ENCODE peak calls at places on chromosomes 2 and 18, in five cellular contexts. C is GM12892, G is K562, V is GM12878, P is H1. B is an unnamed sample.
A peak's percentile ranks its signal among the peaks of the same experiment; 100 is the strongest.

GRCh38 chr2:164538250-164538866 is 82.9 kb downstream of the GRB14 start:
- DNase-seq in C (no peak), G (peak; percentile 11), V (no peak), P (no peak), B (peak; percentile 2)

GRCh38 chr2:120204417-120204816 is 18.8 kb downstream of the TMEM185B start:
- DNase-seq in C (no peak), G (no peak), V (no peak), P (no peak), B (no peak)

GRCh38 chr2:65316072-65316471 is 88.4 kb downstream of the ACTR2 start:
- DNase-seq in C (no peak), G (no peak), V (no peak), P (no peak), B (no peak)

GRCh38 chr2:11022874-11023273 is 111.1 kb downstream of the KCNF1 start:
- DNase-seq in C (no peak), G (no peak), V (no peak), P (no peak), B (no peak)

GRCh38 chr18:33611525-33612135 is 33.6 kb downstream of the ASXL3 start:
- DNase-seq in C (no peak), G (no peak), V (no peak), P (no peak), B (no peak)

GRCh38 chr2:226618875-226619605 is 180.6 kb downstream of the IRS1 start:
- DNase-seq in C (no peak), G (no peak), V (no peak), P (no peak), B (no peak)

GRCh38 chr18:47287911-47288635 is 36.6 kb upstream of the SKOR2 start:
- DNase-seq in C (no peak), G (no peak), V (no peak), P (no peak), B (no peak)

GRCh38 chr2:237996041-237996593 is 29.3 kb downstream of the UBE2F start:
- DNase-seq in C (no peak), G (no peak), V (no peak), P (no peak), B (no peak)

GRCh38 chr2:240930631-240931318 is 24.6 kb downstream of the CROCC2 start:
- DNase-seq in C (no peak), G (no peak), V (no peak), P (no peak), B (no peak)

GRCh38 chr2:223580951-223581350 is 21.2 kb downstream of the SCG2 start:
- DNase-seq in C (no peak), G (no peak), V (no peak), P (no peak), B (no peak)

GRCh38 chr2:48548871-48549270 is 18.9 kb downstream of the STON1 start:
- DNase-seq in C (no peak), G (no peak), V (no peak), P (no peak), B (no peak)

GRCh38 chr2:75278314-75278713 is 79.0 kb upstream of the TACR1 start:
- DNase-seq in C (no peak), G (no peak), V (no peak), P (no peak), B (no peak)

GRCh38 chr2:64354857-64355680 is 98.9 kb upstream of the LGALSL start:
- DNase-seq in C (no peak), G (peak; percentile 59), V (no peak), P (no peak), B (no peak)

GRCh38 chr2:98867539-98868309 is 68.3 kb downstream of the CRACDL start:
- DNase-seq in C (no peak), G (no peak), V (no peak), P (no peak), B (no peak)

GRCh38 chr2:216949685-216950397 is 90.0 kb upstream of the TNP1 start:
- DNase-seq in C (no peak), G (no peak), V (peak; percentile 19), P (no peak), B (no peak)

DNA sequence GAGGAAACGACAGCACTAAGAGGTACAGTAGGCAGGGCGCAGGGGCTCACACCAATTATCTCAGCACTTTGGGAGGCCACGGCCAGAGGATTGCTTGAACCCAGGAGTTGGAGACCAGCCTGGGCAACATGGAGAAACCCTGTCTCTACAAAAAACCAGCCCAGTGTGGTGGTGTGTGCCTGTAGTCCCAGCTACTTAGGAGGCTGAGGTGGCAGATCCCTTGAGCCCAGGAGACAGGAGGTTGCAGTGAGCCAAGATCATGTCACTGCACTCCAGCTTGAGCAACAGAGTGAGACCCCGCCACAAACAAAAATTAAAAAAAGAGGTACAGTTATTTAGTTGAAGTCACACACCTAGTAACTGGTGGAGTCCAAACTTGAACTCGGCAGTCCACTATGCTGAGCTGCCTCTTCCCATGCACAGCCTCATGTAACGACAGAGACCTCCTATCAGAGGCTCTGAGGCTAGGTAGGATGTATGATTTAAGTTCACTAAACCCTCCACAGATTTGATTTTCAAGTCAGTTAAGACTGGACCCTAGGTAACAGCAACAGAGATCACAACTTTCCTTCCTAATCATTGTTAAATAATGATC is 8.7 kb downstream of the STK17B start:
- DNase-seq in C (no peak), G (no peak), V (no peak), P (no peak), B (no peak)
- TF ChIP-seq POLR2AphosphoS5 in C (no peak), G (no peak), V (peak; percentile 47), P (no peak), B (no peak)

GRCh38 chr2:121866789-121867188 is 111.3 kb downstream of the TSN start:
- DNase-seq in C (no peak), G (no peak), V (no peak), P (no peak), B (no peak)
- TF ChIP-seq TAF1 in C (no peak), G (no peak), V (no peak), P (no peak), B (no peak)

GRCh38 chr18:7038330-7038846 is 79.2 kb downstream of the LAMA1 start:
- DNase-seq in C (no peak), G (peak; percentile 60), V (no peak), P (peak; percentile 29), B (no peak)
- TF ChIP-seq POLR2AphosphoS5 in C (no peak), G (no peak), V (no peak), P (no peak), B (no peak)

DNA sequence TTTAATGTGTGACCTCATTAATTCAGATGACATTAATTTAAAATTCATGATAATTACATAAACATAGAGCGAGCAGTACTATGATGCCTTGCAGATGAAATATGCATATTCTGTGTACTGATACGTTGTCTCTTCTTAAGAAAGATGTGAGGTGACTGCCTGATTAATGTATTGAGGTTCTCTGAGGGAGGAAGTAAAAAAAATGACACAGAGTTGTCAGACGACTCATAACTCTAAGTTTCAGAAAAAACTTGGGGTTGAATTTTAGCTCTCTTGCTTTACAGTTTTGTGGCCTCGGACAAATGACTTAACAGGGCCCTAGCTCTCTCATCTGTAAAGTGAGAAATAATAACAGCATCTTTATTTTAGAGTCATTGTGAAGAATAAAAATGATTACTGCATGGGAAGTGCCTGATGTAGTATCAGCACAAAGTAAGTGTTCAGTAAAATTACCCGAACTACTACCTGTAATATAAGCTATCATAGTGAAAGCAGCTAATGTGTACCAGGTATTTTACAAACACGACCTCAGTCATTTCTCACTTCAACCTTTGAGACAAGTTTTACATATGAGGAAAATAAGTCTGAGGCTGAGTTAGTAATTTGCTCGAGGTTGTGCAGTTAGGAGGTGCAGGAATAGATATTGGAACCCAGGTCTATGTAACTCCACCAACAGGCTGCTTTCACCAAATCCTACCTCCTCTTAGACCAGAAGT is 65.3 kb downstream of the ALK start:
- DNase-seq in C (no peak), G (no peak), V (no peak), P (no peak), B (no peak)
- TF ChIP-seq TAF1 in C (no peak), G (no peak), V (no peak), P (no peak), B (no peak)

GRCh38 chr2:127067620-127068350 is 39.2 kb downstream of the BIN1 start:
- DNase-seq in C (peak; percentile 70), G (peak; percentile 79), V (no peak), P (peak; percentile 58), B (peak; percentile 88)
- TF ChIP-seq POLR2AphosphoS5 in C (no peak), G (no peak), V (no peak), P (no peak), B (no peak)

DNA sequence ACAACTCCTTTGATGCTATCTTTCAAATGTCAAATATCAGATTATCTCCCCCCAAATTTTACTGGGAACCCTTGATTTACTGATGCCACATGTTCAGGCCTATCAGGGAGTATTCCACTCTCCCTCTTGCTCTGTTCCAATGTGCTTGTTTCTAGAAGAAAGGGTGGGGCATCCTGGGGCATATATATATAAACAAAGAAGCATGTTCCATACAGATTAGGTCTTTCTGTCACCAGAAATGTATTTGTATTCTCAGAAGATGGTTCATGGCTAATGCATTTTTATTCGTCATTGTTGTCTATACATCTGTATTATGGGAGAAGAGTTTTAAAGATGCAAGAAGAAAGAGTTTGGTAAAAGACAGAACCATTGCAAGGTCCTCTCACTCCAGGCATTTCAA is 24.9 kb downstream of the EN1 start:
- DNase-seq in C (no peak), G (no peak), V (no peak), P (no peak), B (no peak)
- TF ChIP-seq TAF1 in C (no peak), G (no peak), V (no peak), P (no peak), B (no peak)

DNA sequence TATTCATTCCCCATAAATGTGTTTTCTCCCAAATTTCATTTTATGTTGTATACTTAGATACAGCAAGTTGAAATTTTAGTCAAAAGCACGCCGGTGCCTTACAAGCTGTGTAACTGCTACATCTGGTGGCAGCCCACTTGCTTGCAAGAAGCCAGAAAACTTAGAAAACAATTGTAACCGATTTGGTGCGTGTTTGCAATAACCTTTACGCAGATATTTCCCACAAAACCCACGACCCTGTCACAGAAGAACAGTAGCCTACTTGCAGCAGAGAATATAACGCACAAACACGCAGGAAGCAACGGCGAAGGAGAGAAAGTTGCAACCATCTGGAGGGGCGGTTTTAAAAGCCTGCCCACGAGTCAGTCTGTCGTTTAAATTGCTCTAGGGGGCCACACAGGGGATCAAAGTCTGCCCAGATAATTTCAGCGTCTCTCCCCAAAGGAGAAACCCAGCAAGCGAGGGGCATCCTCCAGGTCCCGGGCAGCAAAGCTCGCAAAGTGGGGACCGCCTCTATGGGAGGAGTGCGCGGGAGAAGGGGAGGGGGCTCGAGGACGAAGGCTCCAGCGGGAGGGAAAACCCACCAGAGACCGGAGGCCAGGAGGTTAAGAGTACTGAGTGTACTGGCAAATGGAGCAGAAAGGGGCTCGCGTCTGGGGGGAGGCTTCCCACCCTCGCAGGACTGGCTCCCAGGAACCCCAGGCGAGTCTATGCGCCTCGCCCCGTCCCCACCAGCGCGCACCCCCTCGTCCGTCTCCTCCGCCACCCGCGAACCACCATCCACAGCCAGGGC is 1.2 kb downstream of the TLK1 start:
- DNase-seq in C (peak; percentile 16), G (peak; percentile 64), V (no peak), P (no peak), B (peak; percentile 13)
- TF ChIP-seq POLR2AphosphoS5 in C (peak; percentile 57), G (peak; percentile 51), V (peak; percentile 75), P (no peak), B (peak; percentile 11)

GRCh38 chr2:212953170-212953920 is 198.1 kb downstream of the IKZF2 start:
- DNase-seq in C (no peak), G (no peak), V (peak; percentile 28), P (no peak), B (no peak)
- TF ChIP-seq TAF1 in C (no peak), G (no peak), V (no peak), P (no peak), B (no peak)

GRCh38 chr2:85905187-85905666 is 16.4 kb upstream of the ST3GAL5 start:
- DNase-seq in C (no peak), G (no peak), V (no peak), P (no peak), B (no peak)
- TF ChIP-seq POLR2AphosphoS5 in C (no peak), G (no peak), V (no peak), P (no peak), B (no peak)